ENCODE peak calls at places on chromosomes 2 and 18, in four cellular contexts. One of them, this sample, is unnamed.

GRCh38 chr2:15241208-15241607 is 319.9 kb downstream of the NBAS start:
- DNase-seq in A549: no peak
- DNase-seq in GM12878: no peak
- DNase-seq in tibial nerve: no peak
- DNase-seq in this sample: no peak

GRCh38 chr18:36693931-36694661 is 134.7 kb downstream of the TPGS2 start:
- DNase-seq in GM12878: no peak
- DNase-seq in tibial nerve: no peak
- DNase-seq in A549: no peak
- DNase-seq in this sample: no peak

GRCh38 chr2:38267270-38267925 is 109.7 kb downstream of the ATL2 start:
- DNase-seq in A549: no peak
- DNase-seq in GM12878: no peak
- DNase-seq in tibial nerve: no peak
- DNase-seq in this sample: no peak

GRCh38 chr2:50098242-50098641 is 933.7 kb downstream of the NRXN1 start:
- DNase-seq in A549: no peak
- DNase-seq in GM12878: no peak
- DNase-seq in tibial nerve: no peak
- DNase-seq in this sample: no peak

GRCh38 chr2:47751856-47752414 is 31.0 kb upstream of the MSH6 start:
- DNase-seq in A549: no peak
- DNase-seq in tibial nerve: no peak
- DNase-seq in GM12878: no peak
- DNase-seq in this sample: no peak

GRCh38 chr2:238589591-238590460 is 163.1 kb downstream of the ASB1 start:
- DNase-seq in GM12878: no peak
- DNase-seq in tibial nerve: no peak
- DNase-seq in A549: no peak
- DNase-seq in this sample: peak; percentile 58

GRCh38 chr2:128781888-128782385 is 463.3 kb upstream of the HS6ST1 start:
- DNase-seq in GM12878: no peak
- DNase-seq in tibial nerve: no peak
- DNase-seq in A549: no peak
- DNase-seq in this sample: peak; percentile 30

GRCh38 chr2:237967463-237967871 is 653 bp downstream of the UBE2F start:
- DNase-seq in A549: peak; percentile 25
- DNase-seq in GM12878: no peak
- DNase-seq in tibial nerve: no peak
- DNase-seq in this sample: peak; percentile 76

GRCh38 chr2:100731535-100731981 is 88.4 kb upstream of the NPAS2 start:
- DNase-seq in tibial nerve: no peak
- DNase-seq in A549: no peak
- DNase-seq in GM12878: no peak
- DNase-seq in this sample: no peak

GRCh38 chr2:225660262-225661091 is 261.0 kb downstream of the NYAP2 start:
- DNase-seq in A549: peak; percentile 53
- DNase-seq in GM12878: peak; percentile 9
- DNase-seq in tibial nerve: peak; percentile 75
- DNase-seq in this sample: peak; percentile 76

DNA sequence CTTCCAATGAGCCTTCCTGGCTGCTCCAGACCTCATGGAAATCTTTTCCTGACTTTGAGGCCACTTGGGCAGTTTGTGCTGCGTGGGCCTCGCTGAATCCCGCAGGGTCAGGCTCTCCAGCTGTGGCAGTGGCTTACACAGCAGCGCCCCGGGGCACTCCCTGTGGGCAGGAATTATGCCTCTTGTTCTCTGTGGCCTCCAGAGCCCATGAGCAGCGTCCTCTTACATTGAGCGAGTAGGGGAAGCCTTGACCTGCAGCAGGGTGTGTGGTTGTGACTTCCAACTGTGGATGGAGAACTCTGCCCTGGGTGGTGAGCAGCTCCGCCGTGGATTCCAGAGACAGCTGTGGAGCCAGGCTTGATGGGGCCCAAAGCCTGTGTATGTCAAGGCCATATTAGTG is 180.8 kb downstream of the GLI2 start:
- DNase-seq in GM12878: no peak
- DNase-seq in tibial nerve: no peak
- DNase-seq in A549: no peak
- DNase-seq in this sample: no peak
- TF ChIP-seq EP300 in GM12878: no peak
- TF ChIP-seq EP300 in tibial nerve: no peak
- TF ChIP-seq EP300 in A549: no peak
- TF ChIP-seq EP300 in this sample: no peak

GRCh38 chr2:9021563-9022211 is 18.2 kb upstream of the MBOAT2 start:
- DNase-seq in GM12878: no peak
- DNase-seq in tibial nerve: no peak
- DNase-seq in A549: no peak
- DNase-seq in this sample: no peak

GRCh38 chr2:9025746-9026145 is 22.3 kb upstream of the MBOAT2 start:
- DNase-seq in A549: no peak
- DNase-seq in GM12878: no peak
- DNase-seq in tibial nerve: no peak
- DNase-seq in this sample: no peak

GRCh38 chr2:9020267-9020666 is 16.8 kb upstream of the MBOAT2 start:
- DNase-seq in A549: no peak
- DNase-seq in tibial nerve: no peak
- DNase-seq in GM12878: no peak
- DNase-seq in this sample: no peak

GRCh38 chr2:9027884-9028283 is 24.4 kb upstream of the MBOAT2 start:
- DNase-seq in GM12878: no peak
- DNase-seq in A549: no peak
- DNase-seq in tibial nerve: no peak
- DNase-seq in this sample: no peak

DNA sequence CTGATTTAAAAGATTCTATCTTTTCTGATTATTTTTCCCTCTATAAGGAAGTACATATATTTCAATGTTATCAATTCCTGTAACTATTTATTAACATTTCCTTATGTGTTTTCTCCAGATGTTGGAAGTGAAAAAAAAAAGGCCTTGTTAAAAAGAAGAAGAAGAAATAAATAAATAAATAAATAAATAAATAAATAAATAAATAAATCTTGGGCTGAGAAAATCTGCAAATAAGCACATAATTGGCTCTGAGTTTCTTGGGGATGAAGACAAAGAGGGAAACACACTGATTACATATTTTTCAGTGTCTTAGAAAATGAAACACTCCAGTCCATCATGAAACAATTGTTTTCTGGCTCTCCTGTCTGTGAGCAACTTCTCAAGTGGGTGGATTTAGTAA is 21.1 kb upstream of the MBOAT2 start:
- DNase-seq in GM12878: no peak
- DNase-seq in tibial nerve: no peak
- DNase-seq in A549: no peak
- DNase-seq in this sample: no peak
- H3K4me3 ChIP-seq in GM12878: no peak overlapping the region
- H3K4me3 ChIP-seq in tibial nerve: no peak overlapping the region
- H3K4me3 ChIP-seq in A549: no peak overlapping the region
- H3K4me3 ChIP-seq in this sample: no peak overlapping the region

GRCh38 chr2:19644763-19645162 is 257.0 kb downstream of the TTC32 start:
- DNase-seq in tibial nerve: no peak
- DNase-seq in A549: no peak
- DNase-seq in GM12878: no peak
- DNase-seq in this sample: no peak
- TF ChIP-seq EP300 in tibial nerve: no peak
- TF ChIP-seq EP300 in A549: no peak
- TF ChIP-seq EP300 in GM12878: no peak
- TF ChIP-seq EP300 in this sample: no peak

GRCh38 chr2:140947236-140947635 is 1183.6 kb downstream of the LRP1B start:
- DNase-seq in tibial nerve: no peak
- DNase-seq in GM12878: no peak
- DNase-seq in A549: no peak
- DNase-seq in this sample: no peak

GRCh38 chr2:140943867-140944266 is 1186.9 kb downstream of the LRP1B start:
- DNase-seq in A549: no peak
- DNase-seq in tibial nerve: no peak
- DNase-seq in GM12878: no peak
- DNase-seq in this sample: no peak

DNA sequence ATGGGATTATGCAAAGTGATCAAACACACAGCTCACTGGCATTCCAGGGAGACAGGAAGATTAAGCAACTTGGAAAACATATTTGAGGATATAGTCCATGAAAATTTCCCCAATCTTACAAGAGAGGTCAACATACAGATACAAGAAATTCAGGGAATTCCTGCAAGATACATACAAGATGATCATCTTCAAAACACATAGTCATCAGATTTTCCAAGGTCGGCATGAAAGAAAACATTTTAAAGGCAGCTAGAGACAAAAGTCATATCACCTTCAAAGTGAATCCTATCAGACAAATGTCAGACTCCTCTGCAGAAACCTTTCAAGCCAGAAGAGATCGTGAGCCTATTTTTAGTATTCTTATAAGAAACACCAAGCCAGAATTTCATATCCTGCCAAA is 1188.5 kb downstream of the LRP1B start:
- DNase-seq in tibial nerve: no peak
- DNase-seq in A549: no peak
- DNase-seq in GM12878: no peak
- DNase-seq in this sample: no peak
- H3K4me3 ChIP-seq in tibial nerve: no peak overlapping the region
- H3K4me3 ChIP-seq in A549: no peak overlapping the region
- H3K4me3 ChIP-seq in GM12878: no peak overlapping the region
- H3K4me3 ChIP-seq in this sample: no peak overlapping the region